ENCODE peak calls at places on chromosomes 12 and 14, in ten cellular contexts. P, D, Z, Y, U, B, G, M, T and C are unnamed samples.

GRCh38 chr14:30993071-30993470 is 32.4 kb upstream of the AP4S1 start:
- DNase-seq in P (no peak), D (no peak), Z (no peak), Y (no peak), U (no peak), B (no peak), G (no peak), M (no peak), T (no peak), C (no peak)

GRCh38 chr14:32648434-32648833 is 290.2 kb upstream of the NPAS3 start:
- DNase-seq in P (no peak), D (no peak), Z (peak), Y (peak), U (peak), B (no peak), G (no peak), M (no peak), T (no peak), C (no peak)

GRCh38 chr12:79046021-79046420 is 181.4 kb downstream of the SYT1 start:
- DNase-seq in P (no peak), D (no peak), Z (no peak), Y (no peak), U (no peak), B (no peak), G (no peak), M (no peak), T (no peak), C (no peak)

GRCh38 chr14:60722163-60722835 is 1.9 kb downstream of the SIX4 start:
- DNase-seq in P (peak), D (peak), Z (no peak), Y (no peak), U (peak), B (no peak), G (no peak), M (peak), T (no peak), C (no peak)

GRCh38 chr12:27245039-27245438 is 953 bp downstream of the STK38L start:
- DNase-seq in P (no peak), D (no peak), Z (no peak), Y (no peak), U (no peak), B (no peak), G (no peak), M (peak), T (no peak), C (no peak)

GRCh38 chr14:95478309-95478708 is 38.1 kb downstream of the SYNE3 start:
- DNase-seq in P (no peak), D (no peak), Z (no peak), Y (no peak), U (no peak), B (no peak), G (no peak), M (no peak), T (no peak), C (no peak)

GRCh38 chr12:79203103-79203502 is 338.5 kb downstream of the SYT1 start:
- DNase-seq in P (no peak), D (no peak), Z (no peak), Y (no peak), U (no peak), B (no peak), G (no peak), M (no peak), T (no peak), C (no peak)

GRCh38 chr14:64421166-64421565 is 33.0 kb downstream of the MTHFD1 start:
- DNase-seq in P (no peak), D (no peak), Z (no peak), Y (peak), U (no peak), B (no peak), G (no peak), M (no peak), T (no peak), C (no peak)